ENCODE peak calls at places on chromosomes 12 and 14, in six cellular contexts. Q is A549; G is ascending aorta; Y is GM23248; M is colonic mucosa; A is CD4-positive, alpha-beta memory T cell. U is an unnamed sample.

GRCh38 chr14:68807148-68807600 is 14.3 kb upstream of the ZFP36L1 start:
- DNase-seq in A (no peak), Y (peak; percentile 87), Q (peak; percentile 53), M (peak; percentile 76), G (no peak), U (no peak)

GRCh38 chr14:74558655-74559054 is 53.4 kb downstream of the LTBP2 start:
- DNase-seq in A (no peak), Q (no peak), G (no peak), M (no peak), Y (peak; percentile 43), U (no peak)

GRCh38 chr12:31835276-31835882 is 106.6 kb upstream of the AMN1 start:
- DNase-seq in M (no peak), Y (no peak), G (no peak), Q (peak; percentile 74), A (no peak), U (no peak)

GRCh38 chr12:69620921-69621320 is 10.2 kb upstream of the LRRC10 start:
- DNase-seq in A (no peak), G (no peak), Y (no peak), M (no peak), Q (no peak), U (no peak)

GRCh38 chr12:22527999-22528398 is 16.3 kb downstream of the C2CD5 start:
- DNase-seq in Y (peak; percentile 78), G (no peak), A (no peak), Q (no peak), M (no peak), U (no peak)

GRCh38 chr14:100881211-100882025 is 22.1 kb downstream of the RTL1 start:
- DNase-seq in A (no peak), M (no peak), Y (no peak), Q (no peak), G (no peak), U (no peak)

GRCh38 chr14:45705954-45706353 is 453.0 kb upstream of the MIS18BP1 start:
- DNase-seq in Y (no peak), A (no peak), M (no peak), Q (no peak), G (no peak), U (no peak)

GRCh38 chr12:85765443-85765842 is 70.8 kb downstream of the RASSF9 start:
- DNase-seq in Y (no peak), Q (peak; percentile 85), A (no peak), M (no peak), G (no peak), U (no peak)

GRCh38 chr14:84343637-84344036 is 1186.3 kb upstream of the FLRT2 start:
- DNase-seq in A (no peak), Y (no peak), M (no peak), Q (no peak), G (no peak), U (no peak)

GRCh38 chr12:51270847-51271518 is 768 bp upstream of the SMAGP start:
- DNase-seq in M (no peak), A (no peak), Q (peak; percentile 65), G (no peak), Y (peak; percentile 92), U (no peak)

GRCh38 chr14:31880935-31881334 is 196.2 kb upstream of the ARHGAP5 start:
- DNase-seq in Q (peak; percentile 46), G (no peak), M (no peak), A (no peak), Y (peak; percentile 96), U (no peak)

GRCh38 chr14:32597771-32598170 is 268.7 kb downstream of the AKAP6 start:
- DNase-seq in A (no peak), G (no peak), M (no peak), Q (no peak), Y (peak; percentile 43), U (no peak)

GRCh38 chr12:103780992-103781391 is 60.0 kb downstream of the NT5DC3 start:
- DNase-seq in M (no peak), A (no peak), Q (no peak), G (no peak), Y (no peak), U (no peak)

GRCh38 chr12:102879144-102879763 is 37.8 kb downstream of the PAH start:
- DNase-seq in Y (peak; percentile 78), A (no peak), M (no peak), G (no peak), Q (peak; percentile 91), U (no peak)

GRCh38 chr14:50447491-50447890 is 50.8 kb upstream of the CDKL1 start:
- DNase-seq in A (no peak), Y (peak; percentile 30), Q (peak; percentile 38), M (no peak), G (no peak), U (no peak)

GRCh38 chr14:34329281-34329680 is 132.8 kb downstream of the SPTSSA start:
- DNase-seq in Q (no peak), M (no peak), G (no peak), Y (no peak), A (no peak), U (no peak)

GRCh38 chr12:48001426-48002178 is 2.7 kb downstream of the COL2A1 start:
- DNase-seq in Y (peak; percentile 72), A (no peak), Q (no peak), M (peak; percentile 69), G (no peak), U (no peak)

GRCh38 chr12:77500124-77500523 is 330.6 kb upstream of the NAV3 start:
- DNase-seq in Q (no peak), Y (no peak), M (no peak), A (no peak), G (no peak), U (no peak)

GRCh38 chr12:104805186-104805585 is 152.9 kb downstream of the SLC41A2 start:
- DNase-seq in Y (peak; percentile 80), G (no peak), M (no peak), A (no peak), Q (no peak), U (no peak)

GRCh38 chr14:87233806-87234384 is 759.1 kb downstream of the GALC start:
- DNase-seq in Q (no peak), A (no peak), Y (no peak), M (no peak), G (no peak), U (no peak)

GRCh38 chr14:22774011-22774706 is 7.7 kb downstream of the OXA1L start:
- DNase-seq in A (no peak), G (no peak), Y (no peak), Q (no peak), M (no peak), U (no peak)

GRCh38 chr12:132025526-132025925 is 75.8 kb downstream of the EP400 start:
- DNase-seq in Q (no peak), M (no peak), Y (no peak), A (no peak), G (no peak), U (no peak)

GRCh38 chr12:118193477-118193876 is 57.6 kb downstream of the PEBP1 start:
- DNase-seq in Y (no peak), A (no peak), G (no peak), M (no peak), Q (no peak), U (no peak)

GRCh38 chr12:102612008-102612407 is 131.6 kb upstream of the IGF1 start:
- DNase-seq in Q (no peak), M (no peak), G (no peak), Y (no peak), A (no peak), U (no peak)

GRCh38 chr12:95802482-95803264 is 12.1 kb upstream of the NTN4 start:
- DNase-seq in A (no peak), Y (peak; percentile 86), M (peak; percentile 64), Q (peak; percentile 98), G (no peak), U (no peak)

GRCh38 chr12:57158665-57159064 is 11.2 kb upstream of the LRP1-AS start:
- DNase-seq in A (no peak), G (no peak), Q (no peak), M (no peak), Y (no peak), U (no peak)

GRCh38 chr12:113208041-113208934 is 13.0 kb upstream of the TPCN1 start:
- DNase-seq in Y (peak; percentile 30), A (peak; percentile 73), Q (no peak), G (no peak), M (peak; percentile 54), U (peak; percentile 31)

GRCh38 chr12:123634142-123634561 is 523 bp downstream of the GTF2H3 start:
- DNase-seq in Y (peak; percentile 32), G (no peak), A (no peak), M (peak; percentile 21), Q (no peak), U (no peak)
- H3K4me1 ChIP-seq in Y (peaks cover 12% of the 10 kb centered on the region), G (peaks cover 9% of the 10 kb centered on the region), A (peaks cover 23% of the 10 kb centered on the region), M (peaks cover 10% of the 10 kb centered on the region), Q (peaks cover 6% of the 10 kb centered on the region), U (peaks cover 21% of the 10 kb centered on the region)

DNA sequence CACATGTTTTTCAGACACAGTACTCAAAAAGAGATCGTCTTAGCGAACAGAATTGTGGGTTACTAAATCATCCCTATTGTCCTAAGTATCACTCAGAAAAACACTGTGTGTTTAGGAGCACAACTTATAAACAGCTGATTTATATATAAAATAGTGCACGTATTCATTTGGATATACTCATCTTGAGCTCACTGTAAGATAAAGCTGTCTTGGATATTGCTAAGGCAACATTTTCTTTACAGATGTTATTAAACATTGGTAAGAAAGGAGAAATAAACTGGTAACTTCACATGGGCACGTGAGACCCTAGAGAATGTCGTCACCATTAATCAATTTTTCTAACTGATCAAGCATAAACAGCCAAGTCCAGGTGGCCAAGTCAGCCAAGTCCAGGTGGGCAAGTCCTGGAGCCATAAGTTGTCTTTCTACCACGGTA is 1.7 kb downstream of the PAWR start:
- DNase-seq in Y (peak; percentile 22), A (peak; percentile 1), M (no peak), Q (peak; percentile 44), G (no peak), U (no peak)
- H3K4me3 ChIP-seq in Y (peak overlapping the region; percentile 84), A (peak overlapping the region; percentile 14), M (peak overlapping the region; percentile 80), Q (peak overlapping the region; percentile 88), G (peak overlapping the region; percentile 96), U (peak overlapping the region; percentile 50)

GRCh38 chr12:26150737-26151450 is 26.1 kb upstream of the BHLHE41 start:
- DNase-seq in A (no peak), M (no peak), Q (no peak), Y (peak; percentile 90), G (no peak), U (no peak)
- H3K27ac ChIP-seq in A (no peak overlapping the region), M (no peak overlapping the region), Q (no peak overlapping the region), Y (peak overlapping the region; percentile 73), G (peak overlapping the region; percentile 60), U (no peak overlapping the region)

GRCh38 chr12:6213969-6214368 is 13.8 kb downstream of the CD9 start:
- DNase-seq in G (no peak), M (no peak), A (no peak), Q (no peak), Y (peak; percentile 75), U (no peak)

GRCh38 chr12:6214633-6215032 is 14.4 kb downstream of the CD9 start:
- DNase-seq in G (no peak), A (no peak), Q (no peak), Y (no peak), M (no peak), U (no peak)

GRCh38 chr12:6212086-6212485 is 11.9 kb downstream of the CD9 start:
- DNase-seq in Q (no peak), G (no peak), M (no peak), A (no peak), Y (peak; percentile 51), U (no peak)

GRCh38 chr12:6208140-6208539 is 7.9 kb downstream of the CD9 start:
- DNase-seq in Y (no peak), G (no peak), Q (no peak), M (no peak), A (no peak), U (no peak)

DNA sequence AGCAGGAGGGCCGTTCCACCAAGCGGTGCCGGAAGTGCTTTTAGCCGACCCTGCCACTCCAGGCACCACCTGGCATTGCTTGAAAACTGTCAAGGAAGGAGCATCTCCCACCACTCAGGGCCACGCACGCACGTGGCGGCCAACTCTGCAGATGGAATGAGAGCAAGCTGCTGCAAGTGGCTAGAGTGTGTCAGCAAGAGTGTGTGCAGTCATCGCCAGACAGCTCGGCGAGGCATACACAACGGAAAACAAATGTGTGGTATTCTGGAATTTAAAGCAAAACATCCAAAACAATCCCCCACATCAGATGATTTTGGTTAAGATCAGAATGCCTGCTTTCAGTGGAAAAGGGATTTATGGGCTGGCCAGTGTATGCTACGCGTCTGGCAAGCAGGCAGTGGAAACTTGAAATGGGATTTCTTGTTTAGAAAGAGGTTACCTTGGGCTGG is 11.2 kb downstream of the CD9 start:
- DNase-seq in G (no peak), Y (peak; percentile 89), A (no peak), M (no peak), Q (no peak), U (no peak)
- H3K4me1 ChIP-seq in G (peaks cover 71% of the 10 kb centered on the region), Y (peaks cover 55% of the 10 kb centered on the region), A (no peaks in the 10 kb centered on the region), M (peaks cover 44% of the 10 kb centered on the region), Q (peaks cover 43% of the 10 kb centered on the region), U (no peaks in the 10 kb centered on the region)